ENCODE peak calls at places on chromosomes 12 and 14, in nine cellular contexts. A, Z, P, L, O, Y, F, W and G are unnamed samples.

GRCh38 chr12:105595440-105595839 is 264.9 kb downstream of the C12orf75 start:
- DNase-seq in F (no peak), A (no peak), O (no peak), W (no peak), L (no peak), P (no peak), Z (no peak), Y (no peak), G (no peak)

GRCh38 chr14:105883066-105884005 is 357.0 kb downstream of the TMEM121 start:
- DNase-seq in W (no peak), P (no peak), O (no peak), L (no peak), Y (no peak), Z (peak; percentile 85), F (peak; percentile 10), A (peak; percentile 41), G (no peak)

GRCh38 chr12:117854339-117855012 is 114.3 kb downstream of the KSR2 start:
- DNase-seq in A (no peak), F (peak; percentile 40), Y (peak; percentile 75), W (peak; percentile 51), P (peak; percentile 52), L (peak; percentile 22), Z (no peak), O (no peak), G (no peak)

GRCh38 chr14:21160061-21160610 is 4.3 kb upstream of the OR5AU1 start:
- DNase-seq in L (no peak), A (no peak), Z (no peak), P (no peak), Y (no peak), F (no peak), W (no peak), O (no peak), G (no peak)

GRCh38 chr14:50288146-50288545 is 23.9 kb downstream of the L2HGDH start:
- DNase-seq in W (no peak), Z (no peak), F (no peak), L (no peak), O (no peak), A (no peak), Y (no peak), P (no peak), G (no peak)

GRCh38 chr14:76584271-76584702 is 177.0 kb upstream of the VASH1 start:
- DNase-seq in P (peak; percentile 91), F (no peak), O (no peak), A (no peak), L (peak; percentile 46), W (no peak), Z (no peak), Y (no peak), G (no peak)

GRCh38 chr12:132523576-132524331 is 33.8 kb downstream of the FBRSL1 start:
- DNase-seq in A (peak; percentile 94), Y (peak; percentile 93), L (peak; percentile 58), P (peak; percentile 28), W (peak; percentile 67), O (no peak), Z (no peak), F (peak; percentile 67), G (peak; percentile 41)

GRCh38 chr12:55982319-55982936 is 8.6 kb downstream of the RAB5B start:
- DNase-seq in P (no peak), F (no peak), Y (no peak), Z (no peak), W (peak; percentile 84), L (no peak), O (no peak), A (no peak), G (no peak)

GRCh38 chr14:58488550-58488949 is 61.0 kb downstream of the KIAA0586 start:
- DNase-seq in F (no peak), Z (no peak), O (no peak), L (no peak), P (peak; percentile 46), W (peak; percentile 2), A (no peak), Y (no peak), G (no peak)

GRCh38 chr14:98688446-98688845 is 583.6 kb downstream of the BCL11B start:
- DNase-seq in O (no peak), P (no peak), L (no peak), F (no peak), Z (no peak), Y (no peak), A (no peak), W (no peak), G (no peak)

GRCh38 chr14:24430143-24430681 is 458 bp downstream of the KHNYN start:
- DNase-seq in W (peak; percentile 58), F (peak; percentile 77), Z (peak; percentile 94), Y (peak; percentile 93), P (peak; percentile 75), A (peak; percentile 95), O (no peak), L (peak; percentile 44), G (no peak)

GRCh38 chr14:57833304-57833703 is 32.6 kb downstream of the SLC35F4 start:
- DNase-seq in F (no peak), O (peak; percentile 96), P (no peak), Y (no peak), L (peak; percentile 53), W (no peak), Z (no peak), A (no peak), G (no peak)

GRCh38 chr12:100141998-100142850 is 450 bp downstream of the BLTP3B start:
- DNase-seq in L (peak; percentile 82), O (no peak), Y (peak; percentile 81), W (peak; percentile 41), A (peak; percentile 93), Z (no peak), P (no peak), F (peak; percentile 53), G (peak; percentile 60)

GRCh38 chr12:109818900-109819500 is 14.2 kb downstream of the TRPV4 start:
- DNase-seq in W (no peak), Z (no peak), L (peak; percentile 54), P (no peak), F (no peak), Y (no peak), O (no peak), A (no peak), G (peak; percentile 73)

GRCh38 chr14:91835920-91836843 is 31.2 kb downstream of the TC2N start:
- DNase-seq in W (no peak), L (peak; percentile 95), Z (no peak), O (peak; percentile 56), F (peak; percentile 91), A (peak; percentile 93), Y (peak; percentile 33), P (no peak), G (peak; percentile 96)

GRCh38 chr12:27277846-27278260 is 33.8 kb downstream of the STK38L start:
- DNase-seq in L (no peak), O (peak; percentile 6), P (peak; percentile 74), A (no peak), F (no peak), Z (no peak), Y (no peak), W (no peak), G (no peak)

GRCh38 chr14:104157303-104157928 is 19.0 kb downstream of the KIF26A start:
- DNase-seq in O (no peak), Y (peak; percentile 81), F (no peak), Z (no peak), P (no peak), L (no peak), W (no peak), A (no peak), G (no peak)

GRCh38 chr14:70897475-70897874 is 9.8 kb upstream of the PCNX1 start:
- DNase-seq in Z (no peak), P (no peak), O (no peak), F (no peak), Y (no peak), A (no peak), L (no peak), W (no peak), G (no peak)

GRCh38 chr12:530308-530707 is 70.6 kb downstream of the B4GALNT3 start:
- DNase-seq in F (no peak), W (no peak), P (peak; percentile 79), O (no peak), A (no peak), Y (no peak), L (no peak), Z (no peak), G (no peak)

DNA sequence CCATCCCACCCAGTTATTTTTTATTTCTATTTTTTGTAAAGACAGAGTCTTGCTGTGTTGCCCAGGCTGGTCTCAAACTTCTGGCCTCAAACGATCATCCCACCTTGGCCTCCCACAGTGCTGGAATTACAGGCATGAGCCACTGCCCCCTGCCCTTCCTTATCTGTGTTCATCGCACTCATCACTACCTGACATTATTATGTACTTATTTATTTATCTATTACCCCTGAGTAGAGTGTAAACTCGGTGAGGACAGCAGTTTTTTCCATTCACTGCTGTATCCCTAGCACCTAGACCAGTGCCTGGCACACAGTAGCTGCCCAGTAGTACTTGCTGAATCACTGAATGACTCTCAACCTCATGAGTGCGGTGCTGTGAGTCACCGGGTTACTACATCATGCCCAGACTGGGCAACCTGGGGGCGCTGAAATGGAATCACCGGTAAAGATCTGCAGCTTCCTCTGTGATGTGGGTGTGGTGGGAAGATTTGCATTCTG is 81.8 kb upstream of the USP44 start:
- DNase-seq in Y (no peak), A (no peak), O (peak; percentile 87), L (peak; percentile 82), F (peak; percentile 78), P (peak; percentile 90), Z (no peak), W (peak; percentile 9), G (peak; percentile 84)
- H3K27ac ChIP-seq in Y (no peak overlapping the region), A (no peak overlapping the region), O (no peak overlapping the region), L (peak overlapping the region; percentile 71), F (no peak overlapping the region), P (peak overlapping the region; percentile 99), Z (peak overlapping the region; percentile 40), W (no peak overlapping the region), G (peak overlapping the region; percentile 90)

GRCh38 chr14:31205681-31206535 is 1.7 kb downstream of the HECTD1 start:
- DNase-seq in W (no peak), Y (peak; percentile 21), Z (no peak), A (no peak), O (no peak), P (peak; percentile 39), L (no peak), F (no peak), G (no peak)
- TF ChIP-seq POLR2AphosphoS5 in W (no peak), Y (no peak), Z (no peak), A (no peak), O (no peak), P (no peak), L (no peak), F (no peak), G (no peak)

DNA sequence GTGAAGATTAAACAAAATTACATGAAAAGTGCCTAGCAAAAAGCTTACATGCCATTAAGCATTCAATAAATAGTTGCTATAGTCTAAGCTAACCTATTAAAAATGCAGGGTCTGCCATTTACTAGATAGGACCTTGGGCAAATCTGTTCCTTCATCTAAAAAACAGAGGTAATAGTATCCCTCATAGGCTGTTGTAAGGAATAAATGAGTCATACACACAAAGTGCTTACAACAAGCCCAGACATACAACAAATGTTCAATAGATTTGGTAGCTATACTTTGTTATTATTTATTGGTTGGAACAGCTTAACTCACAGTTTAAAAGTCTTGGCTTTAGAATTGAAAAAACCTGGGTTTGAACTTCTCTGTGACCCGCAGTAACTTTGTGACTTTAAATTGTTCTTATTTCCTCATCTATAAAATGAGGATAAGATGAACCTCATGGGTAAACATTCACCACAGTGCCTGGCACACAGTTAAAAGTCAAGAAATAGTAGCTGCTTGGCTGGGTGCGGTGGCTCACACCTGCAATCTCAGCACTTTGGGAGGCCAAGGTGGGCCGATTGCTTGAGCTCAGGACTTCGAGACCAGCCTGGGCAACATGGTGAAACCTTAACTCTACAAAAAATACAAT is 24.7 kb downstream of the HEATR5A start:
- DNase-seq in L (peak; percentile 8), F (no peak), Z (no peak), A (no peak), Y (no peak), O (no peak), P (no peak), W (no peak), G (no peak)
- H3K27me3 ChIP-seq in L (no peaks in the 10 kb centered on the region), F (no peaks in the 10 kb centered on the region), Z (no peaks in the 10 kb centered on the region), A (no peaks in the 10 kb centered on the region), Y (no peaks in the 10 kb centered on the region), O (no peaks in the 10 kb centered on the region), P (no peaks in the 10 kb centered on the region), W (no peaks in the 10 kb centered on the region), G (no peaks in the 10 kb centered on the region)

GRCh38 chr12:76256341-76256740 is 91.9 kb downstream of the BBS10 start:
- DNase-seq in Z (no peak), Y (no peak), W (no peak), L (no peak), F (no peak), O (no peak), A (no peak), P (no peak), G (no peak)
- H3K27ac ChIP-seq in Z (no peak overlapping the region), Y (no peak overlapping the region), W (no peak overlapping the region), L (no peak overlapping the region), F (peak overlapping the region; percentile 17), O (no peak overlapping the region), A (no peak overlapping the region), P (no peak overlapping the region), G (no peak overlapping the region)